ENCODE peak calls at places on chromosomes 2 and 18, in eight cellular contexts. One of them, this sample, is unnamed.

GRCh38 chr18:2627821-2628276 is 27.7 kb upstream of the SMCHD1 start:
- DNase-seq in left ventricle myocardium inferior: no peak
- DNase-seq in prostate gland: no peak
- DNase-seq in sigmoid colon: no peak
- DNase-seq in CD8-positive, alpha-beta T cell: no peak
- DNase-seq in Peyer's patch: no peak
- DNase-seq in small intestine: peak; percentile 57
- DNase-seq in PC-3: peak; percentile 53
- DNase-seq in this sample: no peak

GRCh38 chr2:63064197-63064596 is 13.6 kb downstream of the OTX1 start:
- DNase-seq in left ventricle myocardium inferior: no peak
- DNase-seq in prostate gland: no peak
- DNase-seq in sigmoid colon: no peak
- DNase-seq in CD8-positive, alpha-beta T cell: no peak
- DNase-seq in Peyer's patch: no peak
- DNase-seq in small intestine: no peak
- DNase-seq in PC-3: peak; percentile 27
- DNase-seq in this sample: no peak

GRCh38 chr2:178225011-178225817 is 30.9 kb downstream of the OSBPL6 start:
- DNase-seq in left ventricle myocardium inferior: no peak
- DNase-seq in prostate gland: no peak
- DNase-seq in sigmoid colon: no peak
- DNase-seq in CD8-positive, alpha-beta T cell: no peak
- DNase-seq in Peyer's patch: no peak
- DNase-seq in small intestine: no peak
- DNase-seq in PC-3: no peak
- DNase-seq in this sample: no peak

GRCh38 chr2:63738019-63738418 is 103.7 kb upstream of the UGP2 start:
- DNase-seq in left ventricle myocardium inferior: no peak
- DNase-seq in prostate gland: no peak
- DNase-seq in sigmoid colon: no peak
- DNase-seq in CD8-positive, alpha-beta T cell: no peak
- DNase-seq in Peyer's patch: no peak
- DNase-seq in small intestine: no peak
- DNase-seq in PC-3: peak; percentile 64
- DNase-seq in this sample: no peak

GRCh38 chr2:31137211-31138036 is 816 bp downstream of the GALNT14 start:
- DNase-seq in left ventricle myocardium inferior: no peak
- DNase-seq in prostate gland: no peak
- DNase-seq in sigmoid colon: no peak
- DNase-seq in CD8-positive, alpha-beta T cell: no peak
- DNase-seq in Peyer's patch: peak; percentile 48
- DNase-seq in small intestine: no peak
- DNase-seq in PC-3: peak; percentile 11
- DNase-seq in this sample: no peak

GRCh38 chr2:60556441-60556997 is 3.1 kb upstream of the BCL11A start:
- DNase-seq in left ventricle myocardium inferior: no peak
- DNase-seq in prostate gland: no peak
- DNase-seq in sigmoid colon: peak; percentile 66
- DNase-seq in CD8-positive, alpha-beta T cell: no peak
- DNase-seq in Peyer's patch: peak; percentile 63
- DNase-seq in small intestine: no peak
- DNase-seq in PC-3: no peak
- DNase-seq in this sample: no peak

GRCh38 chr2:208595386-208596275 is 189.0 kb downstream of the PTH2R start:
- DNase-seq in left ventricle myocardium inferior: no peak
- DNase-seq in prostate gland: no peak
- DNase-seq in sigmoid colon: no peak
- DNase-seq in CD8-positive, alpha-beta T cell: no peak
- DNase-seq in Peyer's patch: peak; percentile 52
- DNase-seq in small intestine: peak; percentile 66
- DNase-seq in PC-3: peak; percentile 41
- DNase-seq in this sample: no peak

GRCh38 chr2:128995086-128995485 is 676.4 kb upstream of the HS6ST1 start:
- DNase-seq in left ventricle myocardium inferior: no peak
- DNase-seq in prostate gland: no peak
- DNase-seq in sigmoid colon: no peak
- DNase-seq in CD8-positive, alpha-beta T cell: no peak
- DNase-seq in Peyer's patch: no peak
- DNase-seq in small intestine: no peak
- DNase-seq in PC-3: no peak
- DNase-seq in this sample: no peak

GRCh38 chr18:8989855-8990254 is 112.6 kb upstream of the NDUFV2 start:
- DNase-seq in left ventricle myocardium inferior: no peak
- DNase-seq in prostate gland: no peak
- DNase-seq in sigmoid colon: no peak
- DNase-seq in CD8-positive, alpha-beta T cell: no peak
- DNase-seq in Peyer's patch: no peak
- DNase-seq in small intestine: no peak
- DNase-seq in PC-3: peak; percentile 21
- DNase-seq in this sample: no peak

DNA sequence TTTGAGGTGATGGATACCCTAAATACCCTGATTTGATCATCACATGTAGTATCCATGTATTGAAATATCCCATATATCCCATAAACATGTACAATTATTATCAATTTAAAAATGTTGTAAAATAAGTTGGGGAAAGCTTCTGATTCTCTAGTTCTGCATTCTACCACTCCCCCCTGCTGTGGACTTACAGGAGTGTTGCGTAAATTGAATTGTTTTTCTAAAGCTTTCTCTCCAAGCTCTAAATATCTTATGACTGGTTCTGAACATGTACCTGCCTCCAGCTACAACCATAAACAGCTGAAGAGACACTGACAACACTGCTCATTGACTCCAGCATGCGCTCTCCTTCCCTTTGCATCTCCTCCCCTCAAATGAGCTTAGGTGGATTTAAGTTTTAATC is 145.2 kb downstream of the MGAT5 start:
- DNase-seq in left ventricle myocardium inferior: no peak
- DNase-seq in prostate gland: no peak
- DNase-seq in sigmoid colon: no peak
- DNase-seq in CD8-positive, alpha-beta T cell: no peak
- DNase-seq in Peyer's patch: no peak
- DNase-seq in small intestine: no peak
- DNase-seq in PC-3: no peak
- DNase-seq in this sample: no peak
- H3K27ac ChIP-seq in left ventricle myocardium inferior: no peak overlapping the region
- H3K27ac ChIP-seq in prostate gland: no peak overlapping the region
- H3K27ac ChIP-seq in sigmoid colon: no peak overlapping the region
- H3K27ac ChIP-seq in CD8-positive, alpha-beta T cell: no peak overlapping the region
- H3K27ac ChIP-seq in Peyer's patch: no peak overlapping the region
- H3K27ac ChIP-seq in small intestine: no peak overlapping the region
- H3K27ac ChIP-seq in PC-3: peak overlapping the region; percentile 24
- H3K27ac ChIP-seq in this sample: no peak overlapping the region

GRCh38 chr18:21747268-21747667 is 6.7 kb downstream of the MIB1 start:
- DNase-seq in left ventricle myocardium inferior: no peak
- DNase-seq in prostate gland: no peak
- DNase-seq in sigmoid colon: no peak
- DNase-seq in CD8-positive, alpha-beta T cell: no peak
- DNase-seq in Peyer's patch: no peak
- DNase-seq in small intestine: no peak
- DNase-seq in PC-3: no peak
- DNase-seq in this sample: no peak

GRCh38 chr18:21742323-21742687 is 1.7 kb downstream of the MIB1 start:
- DNase-seq in left ventricle myocardium inferior: no peak
- DNase-seq in prostate gland: no peak
- DNase-seq in sigmoid colon: no peak
- DNase-seq in CD8-positive, alpha-beta T cell: no peak
- DNase-seq in Peyer's patch: no peak
- DNase-seq in small intestine: no peak
- DNase-seq in PC-3: peak; percentile 43
- DNase-seq in this sample: no peak

GRCh38 chr18:21743166-21743831 is 2.7 kb downstream of the MIB1 start:
- DNase-seq in left ventricle myocardium inferior: no peak
- DNase-seq in prostate gland: no peak
- DNase-seq in sigmoid colon: no peak
- DNase-seq in CD8-positive, alpha-beta T cell: no peak
- DNase-seq in Peyer's patch: no peak
- DNase-seq in small intestine: no peak
- DNase-seq in PC-3: no peak
- DNase-seq in this sample: no peak

GRCh38 chr18:21747764-21748693 is 7.4 kb downstream of the MIB1 start:
- DNase-seq in left ventricle myocardium inferior: no peak
- DNase-seq in prostate gland: no peak
- DNase-seq in sigmoid colon: no peak
- DNase-seq in CD8-positive, alpha-beta T cell: no peak
- DNase-seq in Peyer's patch: no peak
- DNase-seq in small intestine: no peak
- DNase-seq in PC-3: no peak
- DNase-seq in this sample: no peak

GRCh38 chr18:21745234-21745633 is 4.6 kb downstream of the MIB1 start:
- DNase-seq in left ventricle myocardium inferior: no peak
- DNase-seq in prostate gland: no peak
- DNase-seq in sigmoid colon: no peak
- DNase-seq in CD8-positive, alpha-beta T cell: no peak
- DNase-seq in Peyer's patch: no peak
- DNase-seq in small intestine: no peak
- DNase-seq in PC-3: no peak
- DNase-seq in this sample: no peak
- H3K4me1 ChIP-seq in left ventricle myocardium inferior: peaks cover 58% of the 10 kb centered on the region
- H3K4me1 ChIP-seq in prostate gland: peaks cover 11% of the 10 kb centered on the region
- H3K4me1 ChIP-seq in sigmoid colon: no peaks in the 10 kb centered on the region
- H3K4me1 ChIP-seq in CD8-positive, alpha-beta T cell: peaks cover 29% of the 10 kb centered on the region
- H3K4me1 ChIP-seq in Peyer's patch: no peaks in the 10 kb centered on the region
- H3K4me1 ChIP-seq in small intestine: peaks cover 2% of the 10 kb centered on the region
- H3K4me1 ChIP-seq in PC-3: peaks cover 20% of the 10 kb centered on the region
- H3K4me1 ChIP-seq in this sample: peaks cover 65% of the 10 kb centered on the region

GRCh38 chr18:57737661-57738060 is 65.5 kb downstream of the ATP8B1 start:
- DNase-seq in left ventricle myocardium inferior: peak; percentile 49
- DNase-seq in prostate gland: peak; percentile 57
- DNase-seq in sigmoid colon: peak; percentile 91
- DNase-seq in CD8-positive, alpha-beta T cell: no peak
- DNase-seq in Peyer's patch: peak; percentile 62
- DNase-seq in small intestine: no peak
- DNase-seq in PC-3: peak; percentile 77
- DNase-seq in this sample: no peak

GRCh38 chr18:57741273-57741672 is 61.8 kb downstream of the ATP8B1 start:
- DNase-seq in left ventricle myocardium inferior: no peak
- DNase-seq in prostate gland: no peak
- DNase-seq in sigmoid colon: no peak
- DNase-seq in CD8-positive, alpha-beta T cell: no peak
- DNase-seq in Peyer's patch: no peak
- DNase-seq in small intestine: no peak
- DNase-seq in PC-3: no peak
- DNase-seq in this sample: no peak

GRCh38 chr18:57733861-57734260 is 69.3 kb downstream of the ATP8B1 start:
- DNase-seq in left ventricle myocardium inferior: no peak
- DNase-seq in prostate gland: no peak
- DNase-seq in sigmoid colon: no peak
- DNase-seq in CD8-positive, alpha-beta T cell: no peak
- DNase-seq in Peyer's patch: no peak
- DNase-seq in small intestine: no peak
- DNase-seq in PC-3: no peak
- DNase-seq in this sample: no peak

GRCh38 chr18:57743008-57743407 is 60.1 kb downstream of the ATP8B1 start:
- DNase-seq in left ventricle myocardium inferior: no peak
- DNase-seq in prostate gland: no peak
- DNase-seq in sigmoid colon: no peak
- DNase-seq in CD8-positive, alpha-beta T cell: no peak
- DNase-seq in Peyer's patch: no peak
- DNase-seq in small intestine: no peak
- DNase-seq in PC-3: peak; percentile 47
- DNase-seq in this sample: no peak

GRCh38 chr18:57738078-57738477 is 65.0 kb downstream of the ATP8B1 start:
- DNase-seq in left ventricle myocardium inferior: no peak
- DNase-seq in prostate gland: no peak
- DNase-seq in sigmoid colon: no peak
- DNase-seq in CD8-positive, alpha-beta T cell: no peak
- DNase-seq in Peyer's patch: no peak
- DNase-seq in small intestine: peak; percentile 38
- DNase-seq in PC-3: no peak
- DNase-seq in this sample: no peak
- H3K27ac ChIP-seq in left ventricle myocardium inferior: peak overlapping the region; percentile 7
- H3K27ac ChIP-seq in prostate gland: peak overlapping the region; percentile 38
- H3K27ac ChIP-seq in sigmoid colon: peak overlapping the region; percentile 60
- H3K27ac ChIP-seq in CD8-positive, alpha-beta T cell: no peak overlapping the region
- H3K27ac ChIP-seq in Peyer's patch: no peak overlapping the region
- H3K27ac ChIP-seq in small intestine: peak overlapping the region; percentile 37
- H3K27ac ChIP-seq in PC-3: peak overlapping the region; percentile 60
- H3K27ac ChIP-seq in this sample: no peak overlapping the region

GRCh38 chr18:77107218-77107815 is 25.3 kb downstream of the MBP start:
- DNase-seq in left ventricle myocardium inferior: no peak
- DNase-seq in prostate gland: no peak
- DNase-seq in sigmoid colon: no peak
- DNase-seq in CD8-positive, alpha-beta T cell: no peak
- DNase-seq in Peyer's patch: no peak
- DNase-seq in small intestine: no peak
- DNase-seq in PC-3: no peak
- DNase-seq in this sample: no peak

GRCh38 chr18:77106331-77106730 is 26.3 kb downstream of the MBP start:
- DNase-seq in left ventricle myocardium inferior: no peak
- DNase-seq in prostate gland: no peak
- DNase-seq in sigmoid colon: no peak
- DNase-seq in CD8-positive, alpha-beta T cell: peak; percentile 72
- DNase-seq in Peyer's patch: peak; percentile 86
- DNase-seq in small intestine: peak; percentile 45
- DNase-seq in PC-3: no peak
- DNase-seq in this sample: peak; percentile 90

GRCh38 chr18:77105021-77105420 is 27.6 kb downstream of the MBP start:
- DNase-seq in left ventricle myocardium inferior: no peak
- DNase-seq in prostate gland: no peak
- DNase-seq in sigmoid colon: no peak
- DNase-seq in CD8-positive, alpha-beta T cell: no peak
- DNase-seq in Peyer's patch: no peak
- DNase-seq in small intestine: no peak
- DNase-seq in PC-3: no peak
- DNase-seq in this sample: no peak

GRCh38 chr18:77103991-77104521 is 28.5 kb downstream of the MBP start:
- DNase-seq in left ventricle myocardium inferior: no peak
- DNase-seq in prostate gland: no peak
- DNase-seq in sigmoid colon: no peak
- DNase-seq in CD8-positive, alpha-beta T cell: no peak
- DNase-seq in Peyer's patch: peak; percentile 72
- DNase-seq in small intestine: peak; percentile 91
- DNase-seq in PC-3: no peak
- DNase-seq in this sample: no peak

GRCh38 chr18:77105680-77106079 is 26.9 kb downstream of the MBP start:
- DNase-seq in left ventricle myocardium inferior: no peak
- DNase-seq in prostate gland: no peak
- DNase-seq in sigmoid colon: no peak
- DNase-seq in CD8-positive, alpha-beta T cell: no peak
- DNase-seq in Peyer's patch: no peak
- DNase-seq in small intestine: no peak
- DNase-seq in PC-3: no peak
- DNase-seq in this sample: no peak
- H3K4me1 ChIP-seq in left ventricle myocardium inferior: peaks cover 88% of the 10 kb centered on the region
- H3K4me1 ChIP-seq in prostate gland: no peaks in the 10 kb centered on the region
- H3K4me1 ChIP-seq in sigmoid colon: no peaks in the 10 kb centered on the region
- H3K4me1 ChIP-seq in CD8-positive, alpha-beta T cell: peaks cover 87% of the 10 kb centered on the region
- H3K4me1 ChIP-seq in Peyer's patch: peaks cover 16% of the 10 kb centered on the region
- H3K4me1 ChIP-seq in small intestine: peaks cover 41% of the 10 kb centered on the region
- H3K4me1 ChIP-seq in PC-3: peaks cover 38% of the 10 kb centered on the region
- H3K4me1 ChIP-seq in this sample: peaks cover 98% of the 10 kb centered on the region

GRCh38 chr2:75600418-75601088 is 39.8 kb upstream of the EVA1A start:
- DNase-seq in left ventricle myocardium inferior: no peak
- DNase-seq in prostate gland: no peak
- DNase-seq in sigmoid colon: no peak
- DNase-seq in CD8-positive, alpha-beta T cell: no peak
- DNase-seq in Peyer's patch: no peak
- DNase-seq in small intestine: peak; percentile 68
- DNase-seq in PC-3: peak; percentile 32
- DNase-seq in this sample: no peak
- H3K27ac ChIP-seq in left ventricle myocardium inferior: no peak overlapping the region
- H3K27ac ChIP-seq in prostate gland: no peak overlapping the region
- H3K27ac ChIP-seq in sigmoid colon: no peak overlapping the region
- H3K27ac ChIP-seq in CD8-positive, alpha-beta T cell: no peak overlapping the region
- H3K27ac ChIP-seq in Peyer's patch: peak overlapping the region; percentile 41
- H3K27ac ChIP-seq in small intestine: no peak overlapping the region
- H3K27ac ChIP-seq in PC-3: no peak overlapping the region
- H3K27ac ChIP-seq in this sample: no peak overlapping the region

GRCh38 chr2:240249423-240250149 is 109.1 kb upstream of the OTOS start:
- DNase-seq in left ventricle myocardium inferior: no peak
- DNase-seq in prostate gland: no peak
- DNase-seq in sigmoid colon: peak; percentile 69
- DNase-seq in CD8-positive, alpha-beta T cell: no peak
- DNase-seq in Peyer's patch: no peak
- DNase-seq in small intestine: no peak
- DNase-seq in PC-3: no peak
- DNase-seq in this sample: no peak
- H3K4me1 ChIP-seq in left ventricle myocardium inferior: peaks cover 43% of the 10 kb centered on the region
- H3K4me1 ChIP-seq in prostate gland: no peaks in the 10 kb centered on the region
- H3K4me1 ChIP-seq in sigmoid colon: no peaks in the 10 kb centered on the region
- H3K4me1 ChIP-seq in CD8-positive, alpha-beta T cell: no peaks in the 10 kb centered on the region
- H3K4me1 ChIP-seq in Peyer's patch: no peaks in the 10 kb centered on the region
- H3K4me1 ChIP-seq in small intestine: no peaks in the 10 kb centered on the region
- H3K4me1 ChIP-seq in PC-3: peaks cover 16% of the 10 kb centered on the region
- H3K4me1 ChIP-seq in this sample: no peaks in the 10 kb centered on the region